ENCODE peak calls at places on chromosomes 12 and 14, in five cellular contexts. One of them, this sample, is unnamed.

GRCh38 chr12:52221912-52222457 is 11.1 kb upstream of the KRT7 start:
- DNase-seq in A549: peak
- DNase-seq in K562: peak
- DNase-seq in endothelial cell of umbilical vein: peak
- DNase-seq in GM12878: no peak
- DNase-seq in this sample: peak

GRCh38 chr12:48602192-48602989 is 32.5 kb upstream of the LALBA start:
- DNase-seq in GM12878: no peak
- DNase-seq in A549: peak
- DNase-seq in endothelial cell of umbilical vein: no peak
- DNase-seq in K562: no peak
- DNase-seq in this sample: no peak

GRCh38 chr14:72607386-72608125 is 286.3 kb downstream of the DPF3 start:
- DNase-seq in endothelial cell of umbilical vein: no peak
- DNase-seq in K562: no peak
- DNase-seq in GM12878: no peak
- DNase-seq in A549: no peak
- DNase-seq in this sample: no peak

GRCh38 chr14:71163842-71164500 is 256.7 kb downstream of the PCNX1 start:
- DNase-seq in K562: no peak
- DNase-seq in endothelial cell of umbilical vein: no peak
- DNase-seq in A549: no peak
- DNase-seq in GM12878: no peak
- DNase-seq in this sample: no peak

GRCh38 chr12:91617830-91618229 is 435.2 kb upstream of the DCN start:
- DNase-seq in A549: no peak
- DNase-seq in endothelial cell of umbilical vein: no peak
- DNase-seq in GM12878: no peak
- DNase-seq in K562: no peak
- DNase-seq in this sample: no peak

GRCh38 chr12:94952325-94952724 is 51.2 kb downstream of the NDUFA12 start:
- DNase-seq in K562: no peak
- DNase-seq in endothelial cell of umbilical vein: no peak
- DNase-seq in A549: no peak
- DNase-seq in GM12878: no peak
- DNase-seq in this sample: no peak

GRCh38 chr12:26195250-26195640 is at the start of gene SSPN:
- DNase-seq in A549: peak
- DNase-seq in GM12878: no peak
- DNase-seq in K562: no peak
- DNase-seq in endothelial cell of umbilical vein: peak
- DNase-seq in this sample: peak

GRCh38 chr12:30515351-30515750 is 180.3 kb downstream of the IPO8 start:
- DNase-seq in GM12878: no peak
- DNase-seq in A549: peak
- DNase-seq in K562: no peak
- DNase-seq in endothelial cell of umbilical vein: peak
- DNase-seq in this sample: peak

GRCh38 chr12:60830381-60830780 is 1234.6 kb downstream of the SLC16A7 start:
- DNase-seq in A549: no peak
- DNase-seq in K562: no peak
- DNase-seq in GM12878: no peak
- DNase-seq in endothelial cell of umbilical vein: no peak
- DNase-seq in this sample: no peak

GRCh38 chr12:67501362-67501761 is 147.2 kb upstream of the DYRK2 start:
- DNase-seq in A549: no peak
- DNase-seq in GM12878: no peak
- DNase-seq in K562: no peak
- DNase-seq in endothelial cell of umbilical vein: no peak
- DNase-seq in this sample: no peak

DNA sequence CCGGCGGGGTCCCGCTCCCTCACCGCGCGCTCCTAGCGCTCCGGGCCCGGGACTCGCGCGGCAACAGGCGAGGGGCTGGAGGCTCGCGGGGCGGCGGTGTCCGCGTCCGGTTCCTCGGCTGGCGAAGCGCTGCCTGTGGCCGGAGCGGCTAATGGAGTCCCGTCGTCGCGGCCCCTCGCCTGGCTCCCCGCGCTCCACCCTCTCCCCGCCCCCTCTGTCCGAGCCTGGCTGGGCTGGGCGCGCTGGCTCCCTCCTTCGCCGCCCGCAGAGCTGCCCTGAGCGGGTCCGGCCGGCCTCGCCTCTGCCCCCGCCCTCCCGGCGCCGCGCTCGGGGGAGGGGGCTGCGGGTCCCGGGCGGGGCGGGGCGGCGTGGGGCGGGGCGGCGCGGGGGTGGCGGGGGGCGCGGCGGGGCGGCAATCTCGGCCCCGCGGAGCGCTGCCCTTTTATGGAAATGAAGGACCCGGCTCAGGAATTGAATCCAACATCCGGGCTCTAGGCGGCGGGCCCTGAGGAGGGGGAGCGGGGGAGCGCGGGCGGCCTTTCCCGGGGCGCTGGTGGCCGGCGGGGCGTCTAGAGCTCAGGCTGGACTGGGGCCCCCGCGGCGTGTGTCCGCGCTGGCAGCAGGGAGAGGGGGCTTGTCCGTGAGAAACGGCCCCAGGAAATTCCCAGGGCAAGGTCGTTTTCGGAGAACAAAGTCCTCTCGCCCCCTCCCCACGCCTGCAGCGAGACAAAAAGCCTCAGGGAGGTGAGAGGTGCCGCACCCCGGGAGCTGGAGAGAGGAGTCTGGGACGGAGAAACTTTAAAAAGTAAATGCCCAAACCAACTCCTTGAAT is at the start of gene FERMT2:
- DNase-seq in A549: peak
- DNase-seq in endothelial cell of umbilical vein: peak
- DNase-seq in GM12878: no peak
- DNase-seq in K562: peak
- DNase-seq in this sample: peak
- TF ChIP-seq MAX in A549: no peak
- TF ChIP-seq MAX in endothelial cell of umbilical vein: no peak
- TF ChIP-seq MAX in GM12878: no peak
- TF ChIP-seq MAX in K562: no peak
- TF ChIP-seq MAX in this sample: no peak

DNA sequence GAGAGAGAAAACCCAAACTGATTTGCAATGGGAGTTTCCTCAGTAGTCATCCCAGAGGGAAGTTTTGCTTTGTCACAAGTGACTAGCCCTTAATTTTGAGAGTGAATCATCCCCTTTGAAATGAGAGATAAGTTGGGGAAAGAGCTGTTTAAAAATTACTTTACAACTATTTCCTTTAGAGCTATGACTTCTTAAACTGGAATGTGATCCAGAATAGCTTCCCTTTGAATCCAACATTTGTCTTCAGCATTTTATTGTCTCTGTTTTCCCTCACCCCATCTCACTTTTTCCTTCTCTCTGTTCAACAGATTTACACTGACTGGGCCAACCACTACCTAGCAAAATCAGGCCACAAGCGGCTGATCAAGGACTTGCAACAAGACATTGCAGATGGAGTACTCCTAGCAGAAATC is 109.3 kb downstream of the NAV3 start:
- DNase-seq in A549: peak
- DNase-seq in GM12878: no peak
- DNase-seq in endothelial cell of umbilical vein: peak
- DNase-seq in K562: no peak
- DNase-seq in this sample: no peak
- TF ChIP-seq MYC in A549: no peak
- TF ChIP-seq MYC in GM12878: no peak
- TF ChIP-seq MYC in endothelial cell of umbilical vein: no peak
- TF ChIP-seq MYC in K562: no peak
- TF ChIP-seq MYC in this sample: no peak

DNA sequence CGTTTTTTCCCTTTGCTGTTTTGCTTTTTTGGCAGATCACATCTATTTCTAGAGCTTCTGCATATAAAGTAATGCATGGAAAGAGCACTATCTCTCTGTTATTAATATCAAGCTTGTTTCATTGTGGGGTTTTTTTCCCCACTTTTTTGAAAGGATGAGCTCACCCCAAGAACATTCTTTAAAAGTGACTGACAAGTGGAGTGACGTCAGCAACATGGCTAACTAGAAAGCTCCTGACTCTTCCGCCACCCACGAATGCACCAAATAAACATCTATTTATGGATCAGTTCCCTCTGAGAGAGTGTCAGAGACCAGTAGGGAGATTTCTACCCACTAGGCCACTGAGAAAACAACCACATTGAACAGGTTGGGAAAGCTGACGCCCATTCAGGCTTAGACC is 445.4 kb downstream of the GALC start:
- DNase-seq in K562: no peak
- DNase-seq in A549: no peak
- DNase-seq in endothelial cell of umbilical vein: no peak
- DNase-seq in GM12878: no peak
- DNase-seq in this sample: no peak
- TF ChIP-seq MAX in K562: no peak
- TF ChIP-seq MAX in A549: no peak
- TF ChIP-seq MAX in endothelial cell of umbilical vein: no peak
- TF ChIP-seq MAX in GM12878: no peak
- TF ChIP-seq MAX in this sample: no peak

DNA sequence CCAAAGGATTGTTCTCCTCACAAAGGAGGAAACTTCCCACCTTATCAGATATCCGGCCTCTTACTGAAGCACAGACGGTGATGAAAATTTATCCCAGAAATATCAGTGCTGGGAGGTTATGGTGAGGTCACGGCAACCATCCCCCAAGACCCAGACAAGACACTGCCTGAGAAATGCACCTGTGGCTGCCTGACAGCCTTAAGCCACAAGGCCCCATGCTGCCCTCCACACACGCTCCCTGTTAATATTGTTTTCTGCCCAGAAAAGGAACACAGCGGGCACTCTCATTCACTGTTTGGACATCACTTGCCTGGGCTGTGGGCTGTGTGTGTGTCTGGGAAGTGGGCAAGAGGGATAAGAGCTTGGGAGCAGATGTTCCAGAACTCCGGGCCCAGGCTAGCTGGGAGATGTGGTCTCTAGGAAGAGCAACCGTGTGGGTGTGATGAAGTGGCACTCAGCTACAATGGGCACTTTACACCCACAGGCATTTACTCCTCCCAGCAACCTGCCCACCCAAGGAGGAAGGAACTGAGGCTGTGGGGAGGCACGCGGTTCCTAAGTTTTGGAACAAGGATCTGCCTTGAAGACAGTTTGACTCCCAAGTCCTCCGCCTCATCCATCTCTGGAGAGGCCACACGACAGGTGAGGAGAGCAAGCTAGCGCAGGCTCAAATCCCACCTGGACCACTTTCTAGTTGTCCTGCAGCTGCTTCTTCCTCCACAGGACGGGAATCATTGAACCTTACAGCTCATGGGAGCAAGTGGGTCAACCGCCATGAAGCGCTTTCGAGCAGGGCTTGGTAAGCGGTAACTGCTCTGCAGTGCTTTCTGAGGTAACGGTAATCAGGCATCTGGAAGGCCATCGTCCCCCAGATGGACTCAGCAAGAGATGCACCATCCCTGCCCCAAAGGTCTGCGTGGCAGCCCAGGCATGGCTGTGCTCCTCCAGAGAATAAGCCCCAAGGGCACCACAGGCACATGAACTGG is 91.4 kb downstream of the CHGA start:
- DNase-seq in endothelial cell of umbilical vein: peak
- DNase-seq in A549: no peak
- DNase-seq in GM12878: no peak
- DNase-seq in K562: no peak
- DNase-seq in this sample: no peak
- TF ChIP-seq MYC in endothelial cell of umbilical vein: no peak
- TF ChIP-seq MYC in A549: no peak
- TF ChIP-seq MYC in GM12878: no peak
- TF ChIP-seq MYC in K562: no peak
- TF ChIP-seq MYC in this sample: no peak

GRCh38 chr12:118813778-118814359 is 167.5 kb upstream of the SRRM4 start:
- DNase-seq in GM12878: no peak
- DNase-seq in K562: peak
- DNase-seq in endothelial cell of umbilical vein: no peak
- DNase-seq in A549: no peak
- DNase-seq in this sample: no peak
- TF ChIP-seq MAX in GM12878: no peak
- TF ChIP-seq MAX in K562: no peak
- TF ChIP-seq MAX in endothelial cell of umbilical vein: no peak
- TF ChIP-seq MAX in A549: no peak
- TF ChIP-seq MAX in this sample: no peak